ENCODE peak calls at places on chromosomes 13 and 19, in nine cellular contexts. One of them, this sample, is unnamed.

GRCh38 chr13:72983085-72983768 is 75.6 kb upstream of the KLF5 start:
- DNase-seq in neural crest cell: no peak
- DNase-seq in ascending aorta: no peak
- DNase-seq in CD14-positive monocyte: no peak
- DNase-seq in mucosa of descending colon: no peak
- DNase-seq in body of pancreas: peak; percentile 28
- DNase-seq in RWPE1: no peak
- DNase-seq in mammary epithelial cell: peak; percentile 33
- DNase-seq in breast epithelium: no peak
- DNase-seq in this sample: peak; percentile 2

GRCh38 chr13:38630780-38631179 is 56.1 kb upstream of the FREM2 start:
- DNase-seq in mucosa of descending colon: no peak
- DNase-seq in CD14-positive monocyte: no peak
- DNase-seq in neural crest cell: no peak
- DNase-seq in mammary epithelial cell: no peak
- DNase-seq in RWPE1: no peak
- DNase-seq in ascending aorta: no peak
- DNase-seq in body of pancreas: no peak
- DNase-seq in breast epithelium: no peak
- DNase-seq in this sample: no peak

GRCh38 chr13:73177911-73178565 is 119.2 kb downstream of the KLF5 start:
- DNase-seq in mammary epithelial cell: no peak
- DNase-seq in CD14-positive monocyte: no peak
- DNase-seq in neural crest cell: no peak
- DNase-seq in RWPE1: no peak
- DNase-seq in body of pancreas: no peak
- DNase-seq in ascending aorta: no peak
- DNase-seq in mucosa of descending colon: peak; percentile 72
- DNase-seq in breast epithelium: no peak
- DNase-seq in this sample: no peak

GRCh38 chr19:35017507-35017906 is 12.8 kb upstream of the SCN1B start:
- DNase-seq in RWPE1: no peak
- DNase-seq in ascending aorta: no peak
- DNase-seq in mammary epithelial cell: no peak
- DNase-seq in CD14-positive monocyte: no peak
- DNase-seq in neural crest cell: no peak
- DNase-seq in body of pancreas: no peak
- DNase-seq in breast epithelium: no peak
- DNase-seq in mucosa of descending colon: no peak
- DNase-seq in this sample: no peak

GRCh38 chr13:93248627-93249047 is 22.0 kb downstream of the GPC6 start:
- DNase-seq in RWPE1: no peak
- DNase-seq in CD14-positive monocyte: no peak
- DNase-seq in ascending aorta: peak; percentile 75
- DNase-seq in mammary epithelial cell: no peak
- DNase-seq in breast epithelium: no peak
- DNase-seq in body of pancreas: peak; percentile 68
- DNase-seq in mucosa of descending colon: no peak
- DNase-seq in neural crest cell: peak; percentile 24
- DNase-seq in this sample: peak; percentile 3

GRCh38 chr19:1851581-1852293 is 3.5 kb upstream of the REXO1 start:
- DNase-seq in ascending aorta: no peak
- DNase-seq in breast epithelium: no peak
- DNase-seq in mammary epithelial cell: no peak
- DNase-seq in neural crest cell: no peak
- DNase-seq in mucosa of descending colon: peak; percentile 61
- DNase-seq in CD14-positive monocyte: no peak
- DNase-seq in RWPE1: no peak
- DNase-seq in body of pancreas: no peak
- DNase-seq in this sample: no peak

GRCh38 chr13:94683426-94683825 is 28.9 kb downstream of the SOX21 start:
- DNase-seq in neural crest cell: no peak
- DNase-seq in CD14-positive monocyte: no peak
- DNase-seq in body of pancreas: no peak
- DNase-seq in mammary epithelial cell: no peak
- DNase-seq in RWPE1: no peak
- DNase-seq in mucosa of descending colon: no peak
- DNase-seq in breast epithelium: no peak
- DNase-seq in ascending aorta: no peak
- DNase-seq in this sample: no peak

GRCh38 chr19:45472557-45473365 is 5.0 kb downstream of the FOSB start:
- DNase-seq in mucosa of descending colon: no peak
- DNase-seq in mammary epithelial cell: no peak
- DNase-seq in breast epithelium: no peak
- DNase-seq in RWPE1: no peak
- DNase-seq in CD14-positive monocyte: peak; percentile 58
- DNase-seq in neural crest cell: no peak
- DNase-seq in body of pancreas: no peak
- DNase-seq in ascending aorta: peak; percentile 76
- DNase-seq in this sample: no peak

GRCh38 chr19:46081928-46082727 is 41.3 kb upstream of the IGFL4 start:
- DNase-seq in body of pancreas: peak; percentile 43
- DNase-seq in ascending aorta: no peak
- DNase-seq in breast epithelium: no peak
- DNase-seq in RWPE1: peak; percentile 46
- DNase-seq in neural crest cell: peak; percentile 16
- DNase-seq in mammary epithelial cell: peak; percentile 61
- DNase-seq in CD14-positive monocyte: no peak
- DNase-seq in mucosa of descending colon: no peak
- DNase-seq in this sample: peak; percentile 66

GRCh38 chr19:45578861-45579260 is 5.7 kb downstream of the OPA3 start:
- DNase-seq in RWPE1: no peak
- DNase-seq in mucosa of descending colon: no peak
- DNase-seq in mammary epithelial cell: no peak
- DNase-seq in breast epithelium: no peak
- DNase-seq in neural crest cell: no peak
- DNase-seq in body of pancreas: no peak
- DNase-seq in CD14-positive monocyte: no peak
- DNase-seq in ascending aorta: no peak
- DNase-seq in this sample: no peak

GRCh38 chr19:44401108-44401786 is at the start of gene ZNF285:
- DNase-seq in CD14-positive monocyte: peak; percentile 73
- DNase-seq in RWPE1: peak; percentile 92
- DNase-seq in breast epithelium: peak; percentile 86
- DNase-seq in ascending aorta: peak; percentile 90
- DNase-seq in neural crest cell: peak; percentile 89
- DNase-seq in body of pancreas: peak; percentile 88
- DNase-seq in mammary epithelial cell: peak; percentile 95
- DNase-seq in mucosa of descending colon: peak; percentile 92
- DNase-seq in this sample: peak; percentile 97

GRCh38 chr19:53037101-53038097 is 7.1 kb upstream of the ERVV-2 start:
- DNase-seq in breast epithelium: no peak
- DNase-seq in neural crest cell: peak; percentile 20
- DNase-seq in CD14-positive monocyte: no peak
- DNase-seq in RWPE1: peak; percentile 64
- DNase-seq in ascending aorta: no peak
- DNase-seq in mucosa of descending colon: no peak
- DNase-seq in mammary epithelial cell: peak; percentile 53
- DNase-seq in body of pancreas: peak; percentile 28
- DNase-seq in this sample: no peak

GRCh38 chr13:33678906-33679657 is 138.9 kb upstream of the RFC3 start:
- DNase-seq in neural crest cell: peak; percentile 4
- DNase-seq in mammary epithelial cell: peak; percentile 94
- DNase-seq in ascending aorta: peak; percentile 73
- DNase-seq in mucosa of descending colon: peak; percentile 52
- DNase-seq in body of pancreas: peak; percentile 75
- DNase-seq in breast epithelium: peak; percentile 45
- DNase-seq in CD14-positive monocyte: peak; percentile 70
- DNase-seq in RWPE1: peak; percentile 36
- DNase-seq in this sample: peak; percentile 65

GRCh38 chr19:7589822-7590221 is 5.8 kb upstream of the CAMSAP3 start:
- DNase-seq in CD14-positive monocyte: no peak
- DNase-seq in body of pancreas: no peak
- DNase-seq in breast epithelium: no peak
- DNase-seq in mucosa of descending colon: no peak
- DNase-seq in mammary epithelial cell: no peak
- DNase-seq in ascending aorta: no peak
- DNase-seq in neural crest cell: no peak
- DNase-seq in RWPE1: no peak
- DNase-seq in this sample: no peak

GRCh38 chr13:95714142-95714832 is 37.3 kb downstream of the DNAJC3 start:
- DNase-seq in mammary epithelial cell: peak; percentile 89
- DNase-seq in ascending aorta: no peak
- DNase-seq in CD14-positive monocyte: no peak
- DNase-seq in RWPE1: peak; percentile 67
- DNase-seq in neural crest cell: no peak
- DNase-seq in mucosa of descending colon: no peak
- DNase-seq in body of pancreas: no peak
- DNase-seq in breast epithelium: no peak
- DNase-seq in this sample: no peak

GRCh38 chr19:1837222-1837565 is 11.1 kb downstream of the REXO1 start:
- DNase-seq in RWPE1: no peak
- DNase-seq in mammary epithelial cell: no peak
- DNase-seq in body of pancreas: no peak
- DNase-seq in neural crest cell: no peak
- DNase-seq in mucosa of descending colon: no peak
- DNase-seq in CD14-positive monocyte: no peak
- DNase-seq in ascending aorta: no peak
- DNase-seq in breast epithelium: no peak
- DNase-seq in this sample: no peak

GRCh38 chr19:12159773-12160414 is 3.0 kb upstream of the ZNF136 start:
- DNase-seq in body of pancreas: no peak
- DNase-seq in RWPE1: no peak
- DNase-seq in CD14-positive monocyte: no peak
- DNase-seq in breast epithelium: no peak
- DNase-seq in ascending aorta: no peak
- DNase-seq in mammary epithelial cell: no peak
- DNase-seq in mucosa of descending colon: no peak
- DNase-seq in neural crest cell: no peak
- DNase-seq in this sample: no peak

GRCh38 chr13:44471686-44472085 is 98.1 kb downstream of the SERP2 start:
- DNase-seq in mucosa of descending colon: no peak
- DNase-seq in body of pancreas: no peak
- DNase-seq in RWPE1: peak; percentile 23
- DNase-seq in CD14-positive monocyte: no peak
- DNase-seq in neural crest cell: no peak
- DNase-seq in mammary epithelial cell: no peak
- DNase-seq in breast epithelium: no peak
- DNase-seq in ascending aorta: no peak
- DNase-seq in this sample: no peak

GRCh38 chr19:9848060-9848459 is 12.9 kb downstream of the PIN1 start:
- DNase-seq in mucosa of descending colon: no peak
- DNase-seq in CD14-positive monocyte: no peak
- DNase-seq in mammary epithelial cell: no peak
- DNase-seq in RWPE1: no peak
- DNase-seq in neural crest cell: no peak
- DNase-seq in breast epithelium: no peak
- DNase-seq in ascending aorta: no peak
- DNase-seq in body of pancreas: no peak
- DNase-seq in this sample: peak; percentile 35

GRCh38 chr13:99395436-99395835 is 88.2 kb upstream of the GPR183 start:
- DNase-seq in mammary epithelial cell: no peak
- DNase-seq in RWPE1: no peak
- DNase-seq in body of pancreas: no peak
- DNase-seq in CD14-positive monocyte: no peak
- DNase-seq in breast epithelium: no peak
- DNase-seq in mucosa of descending colon: no peak
- DNase-seq in neural crest cell: no peak
- DNase-seq in ascending aorta: peak; percentile 40
- DNase-seq in this sample: no peak

GRCh38 chr19:51927859-51928258 is 587 bp downstream of the ZNF613 start:
- DNase-seq in neural crest cell: no peak
- DNase-seq in ascending aorta: no peak
- DNase-seq in breast epithelium: no peak
- DNase-seq in RWPE1: no peak
- DNase-seq in CD14-positive monocyte: no peak
- DNase-seq in body of pancreas: no peak
- DNase-seq in mucosa of descending colon: no peak
- DNase-seq in mammary epithelial cell: no peak
- DNase-seq in this sample: peak; percentile 4

GRCh38 chr19:5913739-5914357 is at the start of gene CAPS:
- DNase-seq in ascending aorta: peak; percentile 77
- DNase-seq in body of pancreas: peak; percentile 72
- DNase-seq in mammary epithelial cell: peak; percentile 72
- DNase-seq in breast epithelium: peak; percentile 37
- DNase-seq in CD14-positive monocyte: no peak
- DNase-seq in RWPE1: peak; percentile 74
- DNase-seq in neural crest cell: no peak
- DNase-seq in mucosa of descending colon: peak; percentile 83
- DNase-seq in this sample: peak; percentile 85

DNA sequence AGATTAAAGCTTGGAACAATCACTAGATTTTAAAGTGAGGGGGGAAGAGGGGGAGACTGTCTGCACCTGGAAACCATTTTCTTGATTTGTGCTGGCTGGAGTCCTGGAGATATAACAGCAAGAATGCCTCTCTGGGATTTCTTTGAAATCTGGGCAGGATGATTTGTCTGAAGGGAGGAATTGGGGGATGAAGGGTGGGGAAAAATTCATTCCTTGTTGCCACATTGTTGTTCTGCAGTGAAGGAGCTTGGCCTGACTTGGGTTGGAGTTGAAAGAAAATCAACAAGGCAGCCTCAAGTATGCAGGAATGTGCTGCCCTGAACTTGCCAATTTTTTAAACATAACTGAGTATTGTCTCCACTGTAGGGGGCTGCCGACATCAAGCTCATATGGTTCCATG is 627.6 kb upstream of the KLF12 start:
- DNase-seq in RWPE1: no peak
- DNase-seq in neural crest cell: no peak
- DNase-seq in mammary epithelial cell: no peak
- DNase-seq in CD14-positive monocyte: no peak
- DNase-seq in body of pancreas: no peak
- DNase-seq in ascending aorta: no peak
- DNase-seq in breast epithelium: no peak
- DNase-seq in mucosa of descending colon: no peak
- DNase-seq in this sample: no peak
- TF ChIP-seq CTCF in RWPE1: no peak
- TF ChIP-seq CTCF in neural crest cell: no peak
- TF ChIP-seq CTCF in mammary epithelial cell: no peak
- TF ChIP-seq CTCF in CD14-positive monocyte: no peak
- TF ChIP-seq CTCF in body of pancreas: no peak
- TF ChIP-seq CTCF in ascending aorta: no peak
- TF ChIP-seq CTCF in breast epithelium: no peak
- TF ChIP-seq CTCF in mucosa of descending colon: no peak
- TF ChIP-seq CTCF in this sample: no peak

GRCh38 chr19:18234194-18234593 is 8.0 kb upstream of the PDE4C start:
- DNase-seq in CD14-positive monocyte: no peak
- DNase-seq in mucosa of descending colon: no peak
- DNase-seq in body of pancreas: no peak
- DNase-seq in mammary epithelial cell: no peak
- DNase-seq in RWPE1: no peak
- DNase-seq in neural crest cell: no peak
- DNase-seq in breast epithelium: no peak
- DNase-seq in ascending aorta: no peak
- DNase-seq in this sample: no peak
- TF ChIP-seq CTCF in CD14-positive monocyte: no peak
- TF ChIP-seq CTCF in mucosa of descending colon: no peak
- TF ChIP-seq CTCF in body of pancreas: no peak
- TF ChIP-seq CTCF in mammary epithelial cell: no peak
- TF ChIP-seq CTCF in RWPE1: no peak
- TF ChIP-seq CTCF in neural crest cell: no peak
- TF ChIP-seq CTCF in breast epithelium: no peak
- TF ChIP-seq CTCF in ascending aorta: no peak
- TF ChIP-seq CTCF in this sample: no peak

GRCh38 chr13:21216332-21216731 is 39.9 kb downstream of the MRPL57 start:
- DNase-seq in mucosa of descending colon: no peak
- DNase-seq in CD14-positive monocyte: no peak
- DNase-seq in breast epithelium: no peak
- DNase-seq in ascending aorta: no peak
- DNase-seq in RWPE1: no peak
- DNase-seq in mammary epithelial cell: no peak
- DNase-seq in body of pancreas: no peak
- DNase-seq in neural crest cell: no peak
- DNase-seq in this sample: no peak
- TF ChIP-seq CTCF in mucosa of descending colon: no peak
- TF ChIP-seq CTCF in CD14-positive monocyte: no peak
- TF ChIP-seq CTCF in breast epithelium: no peak
- TF ChIP-seq CTCF in ascending aorta: no peak
- TF ChIP-seq CTCF in RWPE1: no peak
- TF ChIP-seq CTCF in mammary epithelial cell: no peak
- TF ChIP-seq CTCF in body of pancreas: no peak
- TF ChIP-seq CTCF in neural crest cell: no peak
- TF ChIP-seq CTCF in this sample: no peak

GRCh38 chr13:83150616-83151307 is 731.5 kb downstream of the SLITRK1 start:
- DNase-seq in CD14-positive monocyte: no peak
- DNase-seq in RWPE1: no peak
- DNase-seq in breast epithelium: no peak
- DNase-seq in body of pancreas: no peak
- DNase-seq in mucosa of descending colon: no peak
- DNase-seq in ascending aorta: no peak
- DNase-seq in mammary epithelial cell: no peak
- DNase-seq in neural crest cell: no peak
- DNase-seq in this sample: no peak
- TF ChIP-seq CTCF in CD14-positive monocyte: no peak
- TF ChIP-seq CTCF in RWPE1: no peak
- TF ChIP-seq CTCF in breast epithelium: no peak
- TF ChIP-seq CTCF in body of pancreas: no peak
- TF ChIP-seq CTCF in mucosa of descending colon: no peak
- TF ChIP-seq CTCF in ascending aorta: no peak
- TF ChIP-seq CTCF in mammary epithelial cell: no peak
- TF ChIP-seq CTCF in neural crest cell: no peak
- TF ChIP-seq CTCF in this sample: no peak

This sample was measured in Calu3.